ENCODE peak calls at places on chromosomes 11 and 22, in nine cellular contexts. One of them, this sample, is unnamed.

GRCh38 chr11:93017821-93018690 is 48.6 kb downstream of the MTNR1B start:
- DNase-seq in CD8-positive, alpha-beta T cell: no peak
- DNase-seq in mesendoderm: peak
- DNase-seq in cardiac muscle cell: peak
- DNase-seq in pancreas: no peak
- DNase-seq in lung: no peak
- DNase-seq in skeletal muscle cell: no peak
- DNase-seq in left ventricle myocardium inferior: no peak
- DNase-seq in HCT116: no peak
- DNase-seq in this sample: no peak

GRCh38 chr11:126437731-126438130 is 82.2 kb downstream of the ST3GAL4 start:
- DNase-seq in lung: no peak
- DNase-seq in pancreas: no peak
- DNase-seq in cardiac muscle cell: no peak
- DNase-seq in left ventricle myocardium inferior: no peak
- DNase-seq in skeletal muscle cell: no peak
- DNase-seq in mesendoderm: no peak
- DNase-seq in CD8-positive, alpha-beta T cell: no peak
- DNase-seq in HCT116: no peak
- DNase-seq in this sample: no peak

GRCh38 chr11:33970984-33971466 is 79.1 kb upstream of the LMO2 start:
- DNase-seq in CD8-positive, alpha-beta T cell: no peak
- DNase-seq in pancreas: peak
- DNase-seq in mesendoderm: peak
- DNase-seq in cardiac muscle cell: peak
- DNase-seq in skeletal muscle cell: peak
- DNase-seq in left ventricle myocardium inferior: no peak
- DNase-seq in lung: peak
- DNase-seq in HCT116: peak
- DNase-seq in this sample: peak

GRCh38 chr11:71086687-71087258 is 165.6 kb downstream of the SHANK2 start:
- DNase-seq in mesendoderm: peak
- DNase-seq in HCT116: no peak
- DNase-seq in CD8-positive, alpha-beta T cell: no peak
- DNase-seq in pancreas: peak
- DNase-seq in cardiac muscle cell: peak
- DNase-seq in lung: no peak
- DNase-seq in left ventricle myocardium inferior: no peak
- DNase-seq in skeletal muscle cell: no peak
- DNase-seq in this sample: peak

GRCh38 chr11:86588566-86589090 is 83.8 kb downstream of the ME3 start:
- DNase-seq in left ventricle myocardium inferior: no peak
- DNase-seq in HCT116: no peak
- DNase-seq in lung: peak
- DNase-seq in mesendoderm: peak
- DNase-seq in CD8-positive, alpha-beta T cell: no peak
- DNase-seq in pancreas: no peak
- DNase-seq in cardiac muscle cell: no peak
- DNase-seq in skeletal muscle cell: no peak
- DNase-seq in this sample: no peak

GRCh38 chr11:122954455-122954854 is 27.2 kb downstream of the BSX start:
- DNase-seq in HCT116: no peak
- DNase-seq in skeletal muscle cell: no peak
- DNase-seq in CD8-positive, alpha-beta T cell: no peak
- DNase-seq in mesendoderm: no peak
- DNase-seq in lung: no peak
- DNase-seq in cardiac muscle cell: no peak
- DNase-seq in left ventricle myocardium inferior: no peak
- DNase-seq in pancreas: no peak
- DNase-seq in this sample: no peak

GRCh38 chr11:60803273-60803936 is 18.3 kb downstream of the MS4A10 start:
- DNase-seq in lung: no peak
- DNase-seq in cardiac muscle cell: no peak
- DNase-seq in CD8-positive, alpha-beta T cell: no peak
- DNase-seq in mesendoderm: no peak
- DNase-seq in skeletal muscle cell: no peak
- DNase-seq in left ventricle myocardium inferior: no peak
- DNase-seq in pancreas: no peak
- DNase-seq in HCT116: no peak
- DNase-seq in this sample: no peak

GRCh38 chr11:88284306-88285057 is 53.1 kb downstream of the CTSC start:
- DNase-seq in HCT116: no peak
- DNase-seq in CD8-positive, alpha-beta T cell: no peak
- DNase-seq in cardiac muscle cell: peak
- DNase-seq in lung: no peak
- DNase-seq in skeletal muscle cell: no peak
- DNase-seq in left ventricle myocardium inferior: no peak
- DNase-seq in pancreas: no peak
- DNase-seq in mesendoderm: no peak
- DNase-seq in this sample: no peak

GRCh38 chr11:87141980-87142514 is 104.3 kb downstream of the TMEM135 start:
- DNase-seq in cardiac muscle cell: no peak
- DNase-seq in HCT116: no peak
- DNase-seq in pancreas: no peak
- DNase-seq in skeletal muscle cell: no peak
- DNase-seq in CD8-positive, alpha-beta T cell: no peak
- DNase-seq in mesendoderm: peak
- DNase-seq in lung: no peak
- DNase-seq in left ventricle myocardium inferior: no peak
- DNase-seq in this sample: no peak

GRCh38 chr11:117620131-117620530 is 176.9 kb downstream of the DSCAML1 start:
- DNase-seq in cardiac muscle cell: no peak
- DNase-seq in left ventricle myocardium inferior: no peak
- DNase-seq in lung: no peak
- DNase-seq in HCT116: no peak
- DNase-seq in CD8-positive, alpha-beta T cell: no peak
- DNase-seq in skeletal muscle cell: no peak
- DNase-seq in mesendoderm: no peak
- DNase-seq in pancreas: no peak
- DNase-seq in this sample: no peak

GRCh38 chr22:41146573-41146972 is 54.2 kb downstream of the EP300 start:
- DNase-seq in HCT116: no peak
- DNase-seq in CD8-positive, alpha-beta T cell: no peak
- DNase-seq in mesendoderm: no peak
- DNase-seq in cardiac muscle cell: peak
- DNase-seq in left ventricle myocardium inferior: no peak
- DNase-seq in pancreas: no peak
- DNase-seq in lung: no peak
- DNase-seq in skeletal muscle cell: no peak
- DNase-seq in this sample: no peak

GRCh38 chr11:77038825-77039326 is 4.7 kb downstream of the B3GNT6 start:
- DNase-seq in HCT116: no peak
- DNase-seq in skeletal muscle cell: no peak
- DNase-seq in CD8-positive, alpha-beta T cell: no peak
- DNase-seq in pancreas: no peak
- DNase-seq in left ventricle myocardium inferior: no peak
- DNase-seq in cardiac muscle cell: no peak
- DNase-seq in lung: no peak
- DNase-seq in mesendoderm: no peak
- DNase-seq in this sample: no peak

GRCh38 chr11:63710476-63711217 is 29.3 kb downstream of the RTN3 start:
- DNase-seq in mesendoderm: peak
- DNase-seq in lung: no peak
- DNase-seq in skeletal muscle cell: peak
- DNase-seq in left ventricle myocardium inferior: no peak
- DNase-seq in pancreas: no peak
- DNase-seq in CD8-positive, alpha-beta T cell: no peak
- DNase-seq in cardiac muscle cell: peak
- DNase-seq in HCT116: no peak
- DNase-seq in this sample: no peak

GRCh38 chr11:2271077-2271326 is 614 bp upstream of the ASCL2 start:
- DNase-seq in mesendoderm: no peak
- DNase-seq in CD8-positive, alpha-beta T cell: peak
- DNase-seq in skeletal muscle cell: no peak
- DNase-seq in lung: peak
- DNase-seq in HCT116: no peak
- DNase-seq in cardiac muscle cell: no peak
- DNase-seq in left ventricle myocardium inferior: peak
- DNase-seq in pancreas: no peak
- DNase-seq in this sample: no peak

GRCh38 chr11:130583866-130584265 is 135.4 kb downstream of the ADAMTS15 start:
- DNase-seq in left ventricle myocardium inferior: no peak
- DNase-seq in cardiac muscle cell: no peak
- DNase-seq in CD8-positive, alpha-beta T cell: no peak
- DNase-seq in HCT116: no peak
- DNase-seq in mesendoderm: no peak
- DNase-seq in pancreas: no peak
- DNase-seq in lung: no peak
- DNase-seq in skeletal muscle cell: no peak
- DNase-seq in this sample: no peak

GRCh38 chr11:58742981-58743880 is 11.5 kb upstream of the GLYAT start:
- DNase-seq in pancreas: no peak
- DNase-seq in left ventricle myocardium inferior: no peak
- DNase-seq in mesendoderm: peak
- DNase-seq in HCT116: no peak
- DNase-seq in CD8-positive, alpha-beta T cell: no peak
- DNase-seq in lung: no peak
- DNase-seq in skeletal muscle cell: no peak
- DNase-seq in cardiac muscle cell: no peak
- DNase-seq in this sample: no peak

GRCh38 chr11:8203980-8204379 is 35.2 kb upstream of the RIC3 start:
- DNase-seq in mesendoderm: no peak
- DNase-seq in skeletal muscle cell: no peak
- DNase-seq in left ventricle myocardium inferior: no peak
- DNase-seq in cardiac muscle cell: no peak
- DNase-seq in pancreas: no peak
- DNase-seq in HCT116: no peak
- DNase-seq in lung: no peak
- DNase-seq in CD8-positive, alpha-beta T cell: no peak
- DNase-seq in this sample: no peak
- H3K4me3 ChIP-seq in mesendoderm: no peak
- H3K4me3 ChIP-seq in skeletal muscle cell: no peak
- H3K4me3 ChIP-seq in left ventricle myocardium inferior: no peak
- H3K4me3 ChIP-seq in cardiac muscle cell: no peak
- H3K4me3 ChIP-seq in pancreas: no peak
- H3K4me3 ChIP-seq in HCT116: no peak
- H3K4me3 ChIP-seq in lung: no peak
- H3K4me3 ChIP-seq in CD8-positive, alpha-beta T cell: no peak
- H3K4me3 ChIP-seq in this sample: no peak

GRCh38 chr11:65540290-65541092 is 15.6 kb downstream of the SCYL1 start:
- DNase-seq in HCT116: peak
- DNase-seq in mesendoderm: peak
- DNase-seq in CD8-positive, alpha-beta T cell: peak
- DNase-seq in cardiac muscle cell: peak
- DNase-seq in lung: peak
- DNase-seq in pancreas: peak
- DNase-seq in left ventricle myocardium inferior: peak
- DNase-seq in skeletal muscle cell: peak
- DNase-seq in this sample: no peak
- H3K4me3 ChIP-seq in HCT116: peak
- H3K4me3 ChIP-seq in mesendoderm: no peak
- H3K4me3 ChIP-seq in CD8-positive, alpha-beta T cell: peak
- H3K4me3 ChIP-seq in cardiac muscle cell: peak
- H3K4me3 ChIP-seq in lung: peak
- H3K4me3 ChIP-seq in pancreas: peak
- H3K4me3 ChIP-seq in left ventricle myocardium inferior: peak
- H3K4me3 ChIP-seq in skeletal muscle cell: peak
- H3K4me3 ChIP-seq in this sample: peak

GRCh38 chr22:39528681-39529486 is 3.7 kb downstream of the RPS19BP1 start:
- DNase-seq in left ventricle myocardium inferior: peak
- DNase-seq in cardiac muscle cell: peak
- DNase-seq in skeletal muscle cell: peak
- DNase-seq in lung: peak
- DNase-seq in HCT116: peak
- DNase-seq in CD8-positive, alpha-beta T cell: peak
- DNase-seq in mesendoderm: peak
- DNase-seq in pancreas: peak
- DNase-seq in this sample: no peak

GRCh38 chr22:39528080-39528661 is 4.4 kb downstream of the RPS19BP1 start:
- DNase-seq in CD8-positive, alpha-beta T cell: no peak
- DNase-seq in HCT116: no peak
- DNase-seq in mesendoderm: peak
- DNase-seq in lung: no peak
- DNase-seq in cardiac muscle cell: no peak
- DNase-seq in left ventricle myocardium inferior: no peak
- DNase-seq in skeletal muscle cell: no peak
- DNase-seq in pancreas: peak
- DNase-seq in this sample: no peak

GRCh38 chr22:39530692-39531331 is 1.7 kb downstream of the RPS19BP1 start:
- DNase-seq in lung: no peak
- DNase-seq in HCT116: no peak
- DNase-seq in mesendoderm: peak
- DNase-seq in cardiac muscle cell: peak
- DNase-seq in skeletal muscle cell: no peak
- DNase-seq in CD8-positive, alpha-beta T cell: no peak
- DNase-seq in left ventricle myocardium inferior: no peak
- DNase-seq in pancreas: peak
- DNase-seq in this sample: no peak

GRCh38 chr22:39530136-39530535 is 2.4 kb downstream of the RPS19BP1 start:
- DNase-seq in HCT116: no peak
- DNase-seq in left ventricle myocardium inferior: no peak
- DNase-seq in cardiac muscle cell: no peak
- DNase-seq in pancreas: no peak
- DNase-seq in skeletal muscle cell: no peak
- DNase-seq in CD8-positive, alpha-beta T cell: no peak
- DNase-seq in lung: no peak
- DNase-seq in mesendoderm: no peak
- DNase-seq in this sample: no peak

GRCh38 chr22:39529487-39529851 is 3.1 kb downstream of the RPS19BP1 start:
- DNase-seq in HCT116: no peak
- DNase-seq in skeletal muscle cell: no peak
- DNase-seq in lung: no peak
- DNase-seq in CD8-positive, alpha-beta T cell: no peak
- DNase-seq in pancreas: no peak
- DNase-seq in left ventricle myocardium inferior: no peak
- DNase-seq in cardiac muscle cell: no peak
- DNase-seq in mesendoderm: no peak
- DNase-seq in this sample: no peak
- H3K4me3 ChIP-seq in HCT116: no peak
- H3K4me3 ChIP-seq in skeletal muscle cell: no peak
- H3K4me3 ChIP-seq in lung: no peak
- H3K4me3 ChIP-seq in CD8-positive, alpha-beta T cell: peak
- H3K4me3 ChIP-seq in pancreas: no peak
- H3K4me3 ChIP-seq in left ventricle myocardium inferior: peak
- H3K4me3 ChIP-seq in cardiac muscle cell: no peak
- H3K4me3 ChIP-seq in mesendoderm: no peak
- H3K4me3 ChIP-seq in this sample: no peak

DNA sequence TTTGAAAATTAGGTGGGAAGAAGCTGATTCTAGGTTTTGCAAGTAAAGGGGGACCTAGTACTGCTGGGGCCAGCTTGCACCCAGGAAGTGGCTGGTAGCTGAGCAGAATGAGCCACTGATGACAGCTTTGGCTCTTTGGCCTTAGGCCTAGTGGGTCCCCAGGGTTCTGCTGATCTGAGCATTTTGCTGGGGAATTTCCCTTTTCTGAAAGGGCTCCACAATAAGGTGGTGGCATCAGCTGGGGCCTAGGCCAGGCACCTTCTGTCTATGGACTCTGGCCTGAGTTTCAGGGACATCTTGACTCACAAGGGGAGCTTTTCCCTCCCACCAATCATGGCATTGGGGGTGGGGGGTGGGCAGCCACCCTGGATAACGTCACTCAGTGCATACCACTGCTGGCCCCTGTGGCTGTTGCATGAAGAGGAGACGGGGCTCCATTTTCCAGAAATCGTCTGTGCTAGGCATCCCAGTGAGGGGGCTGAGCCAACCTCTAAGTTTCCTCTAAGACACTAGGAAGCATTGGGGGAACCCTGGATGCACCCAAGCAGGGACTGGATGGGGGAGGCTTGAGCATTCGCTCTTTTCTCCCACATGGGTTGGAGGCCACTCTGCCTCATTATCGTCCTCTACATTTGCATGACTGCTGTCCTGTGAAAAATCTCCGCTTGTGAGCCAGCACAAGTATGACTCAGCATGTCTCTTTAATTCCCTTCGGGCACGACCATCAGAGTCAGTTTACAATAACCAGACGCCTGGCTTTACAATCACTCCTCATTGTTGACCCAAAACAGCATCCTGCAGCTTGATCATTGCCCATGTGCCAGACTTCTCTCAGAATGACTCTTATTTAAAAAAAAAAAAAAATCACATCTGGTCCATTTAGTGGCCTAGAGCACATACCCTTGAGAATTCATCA is 145.0 kb upstream of the THY1 start:
- DNase-seq in lung: no peak
- DNase-seq in left ventricle myocardium inferior: no peak
- DNase-seq in pancreas: no peak
- DNase-seq in CD8-positive, alpha-beta T cell: no peak
- DNase-seq in skeletal muscle cell: peak
- DNase-seq in mesendoderm: peak
- DNase-seq in HCT116: no peak
- DNase-seq in cardiac muscle cell: peak
- DNase-seq in this sample: no peak
- H3K4me3 ChIP-seq in lung: no peak
- H3K4me3 ChIP-seq in left ventricle myocardium inferior: no peak
- H3K4me3 ChIP-seq in pancreas: no peak
- H3K4me3 ChIP-seq in CD8-positive, alpha-beta T cell: no peak
- H3K4me3 ChIP-seq in skeletal muscle cell: no peak
- H3K4me3 ChIP-seq in mesendoderm: no peak
- H3K4me3 ChIP-seq in HCT116: no peak
- H3K4me3 ChIP-seq in cardiac muscle cell: no peak
- H3K4me3 ChIP-seq in this sample: no peak